ENCODE peak calls at places on chromosomes 1 and 21, in seven cellular contexts. B is stomach; V is activated CD4-positive, alpha-beta T cell treated with anti-CD3 and anti-CD28 coated beads, Interleukin-2, amount 10 ng/mL, durations not matched to agents 7 days and 5 days; R is A549; M is RPMI8226; A is stimulated activated CD8-positive, alpha-beta memory T cell treated with anti-CD3 and anti-CD28 coated beads, Interleukin-7, amount 100 ng/mL, for 1 hour; S is GM10248. N is an unnamed sample.

GRCh38 chr1:13930151-13930550 is 230.2 kb downstream of the PRDM2 start:
- DNase-seq in M (peak; percentile 61), A (no peak), V (peak; percentile 22), B (no peak), R (peak; percentile 22), S (peak; percentile 47), N (no peak)

GRCh38 chr1:235244969-235245592 is 82.9 kb downstream of the ARID4B start:
- DNase-seq in R (no peak), A (no peak), S (no peak), B (no peak), M (no peak), V (no peak), N (no peak)

GRCh38 chr1:95004013-95004412 is 68.7 kb downstream of the ALG14 start:
- DNase-seq in A (no peak), S (no peak), V (no peak), B (no peak), R (no peak), M (no peak), N (no peak)

GRCh38 chr1:26210471-26210870 is 20.1 kb downstream of the CATSPER4 start:
- DNase-seq in S (no peak), R (no peak), M (no peak), B (no peak), A (no peak), V (no peak), N (no peak)

GRCh38 chr1:47948126-47948525 is 49.1 kb downstream of the TRABD2B start:
- DNase-seq in A (no peak), M (peak; percentile 44), R (peak; percentile 19), S (no peak), V (no peak), B (no peak), N (peak; percentile 73)

GRCh38 chr1:26190373-26190987 is at the start of gene CATSPER4:
- DNase-seq in V (no peak), B (no peak), S (peak; percentile 29), M (peak; percentile 44), A (no peak), R (peak; percentile 44), N (no peak)

GRCh38 chr1:53482441-53483153 is 23.4 kb downstream of the DMRTB1 start:
- DNase-seq in M (no peak), B (no peak), V (no peak), A (no peak), S (no peak), R (no peak), N (no peak)

GRCh38 chr1:174131032-174131638 is 28.2 kb upstream of the RABGAP1L start:
- DNase-seq in R (no peak), A (no peak), S (no peak), M (no peak), B (no peak), V (no peak), N (no peak)

GRCh38 chr1:174966000-174966572 is 33.7 kb upstream of the CACYBP start:
- DNase-seq in R (no peak), S (no peak), M (no peak), V (no peak), B (no peak), A (no peak), N (no peak)

GRCh38 chr1:77872645-77873044 is 15.8 kb upstream of the NEXN start:
- DNase-seq in R (no peak), S (no peak), A (no peak), B (no peak), M (no peak), V (no peak), N (no peak)

GRCh38 chr1:212689758-212690540 is 9.7 kb downstream of the BATF3 start:
- DNase-seq in A (no peak), B (no peak), R (no peak), M (no peak), S (no peak), V (no peak), N (no peak)

GRCh38 chr1:66732407-66733166 is 19.7 kb upstream of the DYNLT5 start:
- DNase-seq in V (no peak), M (peak; percentile 73), S (no peak), R (no peak), B (no peak), A (no peak), N (no peak)

GRCh38 chr1:172533511-172534116 is 664 bp downstream of the SUCO start:
- DNase-seq in S (peak; percentile 10), A (peak; percentile 4), R (peak; percentile 22), M (peak; percentile 56), B (peak; percentile 30), V (peak; percentile 57), N (no peak)

GRCh38 chr1:14120895-14121294 is 420.9 kb downstream of the PRDM2 start:
- DNase-seq in B (no peak), V (no peak), A (no peak), M (no peak), S (no peak), R (no peak), N (no peak)

GRCh38 chr1:100597069-100597741 is 59.3 kb downstream of the GPR88 start:
- DNase-seq in A (no peak), S (no peak), M (no peak), V (no peak), R (no peak), B (no peak), N (no peak)

GRCh38 chr21:14995695-14996490 is 68.9 kb downstream of the NRIP1 start:
- DNase-seq in A (no peak), R (peak; percentile 14), V (no peak), M (no peak), S (no peak), B (no peak), N (peak; percentile 12)

GRCh38 chr1:31428436-31429221 is 15.6 kb downstream of the SERINC2 start:
- DNase-seq in B (no peak), S (no peak), M (no peak), V (no peak), R (no peak), A (no peak), N (no peak)

GRCh38 chr1:92951141-92951582 is 10.1 kb downstream of the DIPK1A start:
- DNase-seq in V (peak; percentile 61), B (no peak), R (peak; percentile 60), M (peak; percentile 66), S (no peak), A (no peak), N (no peak)

GRCh38 chr1:32984829-32985310 is 20.3 kb upstream of the RNF19B start:
- DNase-seq in M (no peak), A (no peak), B (no peak), R (no peak), V (no peak), S (no peak), N (no peak)

GRCh38 chr1:111516008-111516535 is 12.6 kb upstream of the ADORA3 start:
- DNase-seq in R (no peak), S (peak; percentile 62), B (peak; percentile 29), V (peak; percentile 33), M (peak; percentile 33), A (no peak), N (no peak)

GRCh38 chr1:220772846-220773245 is 13.9 kb upstream of the MTARC1 start:
- DNase-seq in R (no peak), V (no peak), S (no peak), B (no peak), M (no peak), A (no peak), N (no peak)

GRCh38 chr1:210586785-210587184 is 258.1 kb downstream of the HHAT start:
- DNase-seq in S (no peak), B (no peak), R (no peak), A (no peak), V (no peak), M (no peak), N (no peak)

GRCh38 chr21:9755611-9756010 is 765.8 kb upstream of the TPTE start:
- DNase-seq in A (no peak), V (no peak), B (no peak), M (no peak), R (no peak), S (no peak), N (no peak)

GRCh38 chr1:234656981-234657651 is 47.1 kb upstream of the IRF2BP2 start:
- DNase-seq in R (peak; percentile 83), V (no peak), B (no peak), A (no peak), M (peak; percentile 19), S (peak; percentile 51), N (peak; percentile 51)

GRCh38 chr1:181483084-181483559 is at the start of gene CACNA1E:
- DNase-seq in M (no peak), V (no peak), A (no peak), S (no peak), B (no peak), R (no peak), N (no peak)

GRCh38 chr1:66831529-66832239 is 30.6 kb upstream of the INSL5 start:
- DNase-seq in M (no peak), A (no peak), R (no peak), B (no peak), V (no peak), S (no peak), N (no peak)